ENCODE peak calls at places on chromosomes 6 and 20, in six cellular contexts. U, G, Y, P, Z and Q are unnamed samples.

GRCh38 chr6:25942561-25943147 is 12.2 kb upstream of the SLC17A2 start:
- DNase-seq in U (peak), G (peak), Y (no peak), P (no peak), Z (no peak), Q (peak)

GRCh38 chr6:128508588-128509296 is 11.7 kb downstream of the PTPRK start:
- DNase-seq in U (peak), G (peak), Y (no peak), P (no peak), Z (no peak), Q (no peak)

GRCh38 chr6:131995924-131996323 is 44.8 kb upstream of the CCN2 start:
- DNase-seq in U (peak), G (no peak), Y (no peak), P (no peak), Z (no peak), Q (no peak)

GRCh38 chr20:62136283-62137091 is 6.7 kb downstream of the PSMA7 start:
- DNase-seq in U (peak), G (peak), Y (peak), P (peak), Z (no peak), Q (peak)

GRCh38 chr6:159279790-159280277 is 110.6 kb downstream of the FNDC1 start:
- DNase-seq in U (no peak), G (no peak), Y (no peak), P (peak), Z (no peak), Q (no peak)

GRCh38 chr6:132065556-132065955 is 114.4 kb upstream of the CCN2 start:
- DNase-seq in U (no peak), G (no peak), Y (no peak), P (no peak), Z (no peak), Q (no peak)

GRCh38 chr20:56916345-56916622 is 287.2 kb downstream of the TFAP2C start:
- DNase-seq in U (no peak), G (no peak), Y (no peak), P (no peak), Z (no peak), Q (no peak)

GRCh38 chr6:35973670-35974222 is 50.7 kb downstream of the SLC26A8 start:
- DNase-seq in U (no peak), G (peak), Y (no peak), P (peak), Z (no peak), Q (peak)

GRCh38 chr6:16776394-16777017 is 15.2 kb upstream of the ATXN1 start:
- DNase-seq in U (no peak), G (no peak), Y (no peak), P (no peak), Z (no peak), Q (no peak)

GRCh38 chr6:11744753-11745152 is 33.9 kb downstream of the ADTRP start:
- DNase-seq in U (no peak), G (no peak), Y (peak), P (peak), Z (peak), Q (no peak)
- TF ChIP-seq EP300 in U (no peak), G (no peak), Y (peak), P (no peak), Z (no peak), Q (no peak)

GRCh38 chr6:44064089-44064947 is 62.9 kb downstream of the MRPL14 start:
- DNase-seq in U (peak), G (peak), Y (no peak), P (peak), Z (peak), Q (peak)
- TF ChIP-seq EP300 in U (peak), G (no peak), Y (no peak), P (no peak), Z (no peak), Q (peak)

DNA sequence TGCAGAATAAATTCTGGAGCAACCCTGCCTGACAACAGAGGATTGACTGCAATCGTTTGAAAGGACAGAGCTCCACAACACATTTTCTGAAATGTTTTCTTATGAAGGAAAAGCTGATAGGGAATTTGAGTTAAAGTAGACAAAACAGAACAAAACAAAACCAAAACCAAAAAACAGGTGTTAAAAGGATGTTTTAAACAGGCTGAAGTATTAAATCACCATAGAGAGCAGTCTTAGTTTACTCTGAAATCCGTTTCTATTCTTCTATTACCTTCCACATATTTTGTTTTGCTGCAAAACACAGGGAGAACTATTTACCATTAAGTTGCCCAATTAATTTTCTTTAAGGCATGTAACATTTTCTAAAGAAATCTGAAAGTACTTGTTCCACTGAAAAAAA is 93.4 kb upstream of the MLIP start:
- DNase-seq in U (no peak), G (no peak), Y (no peak), P (no peak), Z (no peak), Q (no peak)
- TF ChIP-seq EP300 in U (no peak), G (no peak), Y (no peak), P (no peak), Z (no peak), Q (no peak)

DNA sequence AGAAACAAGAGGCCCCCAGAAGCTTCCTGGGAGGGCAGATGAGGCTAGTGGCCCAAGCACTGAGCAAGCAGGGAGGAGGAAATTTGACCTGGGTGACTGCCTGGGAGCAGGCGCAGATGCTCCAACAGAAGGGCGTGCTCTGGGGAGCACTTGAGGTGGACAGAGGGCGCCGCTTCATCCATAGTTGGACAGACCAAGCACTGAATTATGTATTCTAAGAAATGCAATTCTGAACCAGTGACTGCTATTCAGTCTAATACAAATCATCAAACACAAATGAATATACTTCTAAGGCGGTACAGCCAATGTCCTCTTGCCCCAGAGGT is 28.7 kb upstream of the IRF4 start:
- DNase-seq in U (no peak), G (no peak), Y (no peak), P (no peak), Z (no peak), Q (no peak)
- TF ChIP-seq EP300 in U (no peak), G (no peak), Y (no peak), P (no peak), Z (no peak), Q (no peak)